ENCODE peak calls at places on chromosomes 6 and 20, in seven cellular contexts. I is sigmoid colon, G is transverse colon, M is HFFc6, Q is NCI-H1694 treated with DMSO at 0.1 percent for 48 hours, S is anterior cingulate cortex, X is T-helper 9 cell. L is an unnamed sample.

GRCh38 chr6:134123666-134124208 is 71.3 kb upstream of the SLC2A12 start:
- DNase-seq in I (no peak), G (no peak), M (peak), Q (peak), S (no peak), X (no peak), L (peak)

GRCh38 chr20:61743606-61744005 is 322.1 kb downstream of the TAF4 start:
- DNase-seq in I (no peak), G (no peak), M (no peak), Q (no peak), S (no peak), X (no peak), L (no peak)

GRCh38 chr20:38350879-38351775 is 4.8 kb downstream of the LBP start:
- DNase-seq in I (peak), G (no peak), M (no peak), Q (no peak), S (no peak), X (no peak), L (no peak)

GRCh38 chr6:52503344-52503747 is 73.5 kb downstream of the TRAM2 start:
- DNase-seq in I (no peak), G (no peak), M (no peak), Q (no peak), S (no peak), X (no peak), L (no peak)

GRCh38 chr20:37622728-37623127 is 71.1 kb upstream of the CTNNBL1 start:
- DNase-seq in I (no peak), G (no peak), M (no peak), Q (no peak), S (no peak), X (no peak), L (no peak)

GRCh38 chr20:1336699-1337387 is 7.9 kb upstream of the SDCBP2 start:
- DNase-seq in I (peak), G (peak), M (no peak), Q (no peak), S (no peak), X (no peak), L (peak)

GRCh38 chr6:8082954-8083858 is 19.0 kb upstream of the BLOC1S5 start:
- DNase-seq in I (no peak), G (no peak), M (peak), Q (no peak), S (no peak), X (no peak), L (no peak)

GRCh38 chr20:24382775-24383174 is 86.7 kb upstream of the SYNDIG1 start:
- DNase-seq in I (no peak), G (peak), M (no peak), Q (peak), S (no peak), X (no peak), L (no peak)

GRCh38 chr6:138107078-138107751 is at the start of gene PERP:
- DNase-seq in I (peak), G (peak), M (peak), Q (peak), S (no peak), X (peak), L (peak)

GRCh38 chr20:63706027-63706695 is 1.6 kb downstream of the ARFRP1 start:
- DNase-seq in I (peak), G (peak), M (no peak), Q (no peak), S (no peak), X (no peak), L (no peak)

GRCh38 chr20:52150440-52151258 is 40.9 kb downstream of the ZFP64 start:
- DNase-seq in I (no peak), G (no peak), M (peak), Q (peak), S (no peak), X (no peak), L (peak)

GRCh38 chr6:7389162-7389450 is 436 bp downstream of the CAGE1 start:
- DNase-seq in I (peak), G (no peak), M (peak), Q (no peak), S (no peak), X (no peak), L (no peak)

GRCh38 chr20:58892932-58893224 is 40.4 kb downstream of the GNAS start:
- DNase-seq in I (no peak), G (no peak), M (no peak), Q (no peak), S (no peak), X (no peak), L (no peak)

GRCh38 chr6:74087898-74088297 is 391.9 kb downstream of the CD109 start:
- DNase-seq in I (no peak), G (no peak), M (no peak), Q (no peak), S (no peak), X (no peak), L (no peak)

GRCh38 chr6:147000545-147001488 is 203.4 kb upstream of the STXBP5 start:
- DNase-seq in I (no peak), G (no peak), M (peak), Q (no peak), S (no peak), X (no peak), L (no peak)

GRCh38 chr6:161744211-161745067 is 470.6 kb upstream of the AGPAT4 start:
- DNase-seq in I (no peak), G (no peak), M (no peak), Q (no peak), S (no peak), X (no peak), L (no peak)

GRCh38 chr6:163996491-163996890 is 582.0 kb downstream of the QKI start:
- DNase-seq in I (no peak), G (no peak), M (no peak), Q (no peak), S (no peak), X (no peak), L (no peak)

GRCh38 chr20:51797357-51798025 is 4.8 kb downstream of the SALL4 start:
- DNase-seq in I (no peak), G (no peak), M (no peak), Q (no peak), S (no peak), X (no peak), L (no peak)

GRCh38 chr6:41629128-41629527 is 9.1 kb upstream of the MDFI start:
- DNase-seq in I (no peak), G (no peak), M (no peak), Q (no peak), S (no peak), X (no peak), L (no peak)

GRCh38 chr6:17015144-17015543 is 86.7 kb upstream of the STMND1 start:
- DNase-seq in I (no peak), G (no peak), M (peak), Q (no peak), S (no peak), X (no peak), L (no peak)

GRCh38 chr20:9412309-9412708 is 102.1 kb upstream of the LAMP5 start:
- DNase-seq in I (no peak), G (peak), M (no peak), Q (no peak), S (no peak), X (no peak), L (no peak)

GRCh38 chr6:138590796-138591709 is 91.8 kb upstream of the NHSL1 start:
- DNase-seq in I (peak), G (peak), M (peak), Q (peak), S (no peak), X (peak), L (peak)

GRCh38 chr20:16393297-16393696 is 180.0 kb downstream of the KIF16B start:
- DNase-seq in I (no peak), G (no peak), M (no peak), Q (no peak), S (no peak), X (no peak), L (no peak)

GRCh38 chr6:159645659-159646058 is 47.4 kb downstream of the SOD2 start:
- DNase-seq in I (no peak), G (no peak), M (no peak), Q (no peak), S (no peak), X (no peak), L (no peak)

GRCh38 chr20:4613718-4614620 is 107.7 kb upstream of the PRND start:
- DNase-seq in I (no peak), G (peak), M (peak), Q (peak), S (no peak), X (peak), L (peak)

GRCh38 chr6:61977116-61977515 is 308.9 kb downstream of the KHDRBS2 start:
- DNase-seq in I (no peak), G (no peak), M (no peak), Q (no peak), S (no peak), X (no peak), L (no peak)

GRCh38 chr6:125002090-125002741 is 40.0 kb downstream of the RNF217 start:
- DNase-seq in I (no peak), G (no peak), M (no peak), Q (no peak), S (no peak), X (no peak), L (no peak)

GRCh38 chr6:48658910-48659309 is 547.9 kb upstream of the PTCHD4 start:
- DNase-seq in I (no peak), G (no peak), M (no peak), Q (no peak), S (peak), X (no peak), L (no peak)

GRCh38 chr6:151286192-151286591 is 46.4 kb downstream of the AKAP12 start:
- DNase-seq in I (peak), G (no peak), M (no peak), Q (no peak), S (no peak), X (no peak), L (no peak)

GRCh38 chr20:740162-740561 is 28.1 kb downstream of the SLC52A3 start:
- DNase-seq in I (no peak), G (no peak), M (no peak), Q (no peak), S (no peak), X (no peak), L (no peak)

GRCh38 chr6:133973109-133973971 is 20.3 kb downstream of the TBPL1 start:
- DNase-seq in I (no peak), G (no peak), M (peak), Q (peak), S (no peak), X (no peak), L (no peak)

GRCh38 chr6:37024665-37025337 is 19.3 kb downstream of the FGD2 start:
- DNase-seq in I (no peak), G (no peak), M (peak), Q (no peak), S (no peak), X (no peak), L (no peak)

GRCh38 chr6:150334790-150335783 is 33.7 kb upstream of the IYD start:
- DNase-seq in I (no peak), G (peak), M (peak), Q (peak), S (no peak), X (no peak), L (peak)

GRCh38 chr6:121794630-121795029 is 359.2 kb downstream of the GJA1 start:
- DNase-seq in I (no peak), G (no peak), M (peak), Q (no peak), S (no peak), X (no peak), L (no peak)